ENCODE peak calls at places on chromosomes 4 and X, in four cellular contexts. X, N, O and R are unnamed samples.

GRCh38 chr4:105944535-105944934 is 49.3 kb downstream of the NPNT start:
- DNase-seq in O (no peak), N (peak; percentile 12), X (no peak), R (no peak)

GRCh38 chr4:121064482-121064881 is 7.9 kb downstream of the NDNF start:
- DNase-seq in X (no peak), N (no peak), O (no peak), R (no peak)

GRCh38 chr4:36285784-36286480 is 4.5 kb downstream of the DTHD1 start:
- DNase-seq in N (no peak), X (no peak), O (peak; percentile 93), R (no peak)

GRCh38 chrX:128906753-128907152 is 616.5 kb downstream of the SMARCA1 start:
- DNase-seq in O (no peak), X (no peak), N (no peak), R (no peak)

GRCh38 chr4:38150021-38150671 is 189.9 kb downstream of the PTTG2 start:
- DNase-seq in N (peak; percentile 86), X (no peak), O (no peak), R (no peak)

GRCh38 chr4:188018262-188018661 is 22.7 kb downstream of the ZFP42 start:
- DNase-seq in N (no peak), O (no peak), X (no peak), R (no peak)

GRCh38 chr4:78707793-78708192 is 68.4 kb upstream of the BMP2K start:
- DNase-seq in X (no peak), N (no peak), O (no peak), R (no peak)

GRCh38 chr4:13559414-13559813 is 15.1 kb upstream of the NKX3-2 start:
- DNase-seq in N (peak; percentile 78), O (no peak), X (no peak), R (no peak)

GRCh38 chr4:16607241-16607640 is 291.2 kb downstream of the LDB2 start:
- DNase-seq in O (no peak), X (no peak), N (no peak), R (no peak)

GRCh38 chr4:53015681-53016080 is 153.6 kb downstream of the RASL11B start:
- DNase-seq in O (no peak), N (peak; percentile 81), X (peak; percentile 55), R (peak; percentile 3)

GRCh38 chr4:108135549-108136209 is 33.1 kb downstream of the LEF1 start:
- DNase-seq in N (no peak), O (no peak), X (peak; percentile 54), R (peak; percentile 71)

GRCh38 chr4:41839945-41840854 is 91.7 kb upstream of the PHOX2B start:
- DNase-seq in X (no peak), O (peak; percentile 39), N (no peak), R (no peak)

GRCh38 chr4:24932831-24933230 is 20.0 kb upstream of the CCDC149 start:
- DNase-seq in N (peak; percentile 38), O (no peak), X (no peak), R (no peak)

GRCh38 chr4:142194905-142195304 is 558.5 kb downstream of the IL15 start:
- DNase-seq in N (peak; percentile 16), X (no peak), O (no peak), R (no peak)

GRCh38 chr4:40962551-40963185 is 212.9 kb downstream of the NSUN7 start:
- DNase-seq in X (no peak), N (no peak), O (no peak), R (no peak)

GRCh38 chr4:186749611-186750281 is 26.1 kb upstream of the FAT1 start:
- DNase-seq in O (no peak), N (no peak), X (no peak), R (no peak)

GRCh38 chr4:37603070-37603468 is 83.1 kb downstream of the RELL1 start:
- DNase-seq in X (peak; percentile 76), O (peak; percentile 26), N (peak; percentile 61), R (peak; percentile 60)

GRCh38 chr4:150297861-150298474 is 219.7 kb downstream of the DCLK2 start:
- DNase-seq in N (peak; percentile 78), X (peak; percentile 70), O (peak; percentile 8), R (no peak)

GRCh38 chrX:8591526-8591925 is 126.9 kb downstream of the VCX3B start:
- DNase-seq in N (no peak), O (no peak), X (no peak), R (no peak)

GRCh38 chr4:126825083-126825482 is 807.7 kb upstream of the INTU start:
- DNase-seq in N (no peak), X (no peak), O (no peak), R (no peak)

GRCh38 chr4:33890841-33891240 is 2353.5 kb downstream of the ARAP2 start:
- DNase-seq in O (no peak), N (no peak), X (no peak), R (no peak)

GRCh38 chr4:133866328-133866699 is 335.3 kb downstream of the PABPC4L start:
- DNase-seq in O (no peak), X (no peak), N (peak; percentile 28), R (no peak)

GRCh38 chr4:54076673-54077072 is 12.3 kb upstream of the CHIC2 start:
- DNase-seq in N (peak; percentile 39), O (no peak), X (no peak), R (no peak)

GRCh38 chrX:56766554-56767412 is 37.7 kb downstream of the NBDY start:
- DNase-seq in N (peak; percentile 39), O (no peak), X (no peak), R (peak; percentile 6)

GRCh38 chr4:111512081-111512774 is 633.0 kb upstream of the FAM241A start:
- DNase-seq in X (no peak), O (no peak), N (peak; percentile 95), R (no peak)

DNA sequence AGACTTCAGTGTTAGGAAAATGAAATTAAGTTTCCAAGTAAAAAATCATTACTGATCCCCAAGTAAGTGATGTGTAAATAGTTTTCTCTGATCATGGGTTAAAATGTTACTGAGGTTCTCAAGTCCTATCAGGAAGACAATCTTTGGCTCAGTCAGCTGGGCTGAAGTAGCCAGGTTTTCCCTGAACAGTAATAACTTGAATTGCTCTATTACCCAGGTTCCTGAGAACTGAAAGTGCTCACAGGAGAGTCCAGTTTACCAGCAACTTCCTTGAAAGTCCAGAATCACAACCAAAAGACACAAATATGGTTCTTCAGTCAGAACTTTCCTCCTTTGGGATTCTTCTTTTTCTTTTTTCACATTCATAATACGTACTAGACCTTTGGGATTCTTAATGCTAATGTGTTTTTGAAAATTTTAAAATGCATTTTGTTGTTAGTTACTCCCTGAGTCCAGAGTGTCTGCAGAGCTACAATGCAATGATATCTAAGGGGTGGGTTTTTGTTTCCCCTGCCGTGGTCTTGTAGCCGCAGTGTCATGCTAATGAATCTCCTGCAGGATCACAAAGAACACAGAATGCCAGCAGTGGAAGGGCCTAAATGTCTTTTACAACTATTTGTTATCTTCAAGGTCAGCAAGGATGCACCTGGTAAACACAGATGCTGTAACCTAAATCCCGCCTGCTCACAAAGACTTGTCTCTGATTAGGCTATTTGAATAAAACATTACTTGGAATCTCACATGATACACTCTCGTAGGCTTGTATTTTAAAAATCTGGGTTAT is 439.8 kb upstream of the NR3C2 start:
- DNase-seq in N (no peak), X (no peak), O (no peak), R (peak; percentile 53)
- H4K20me1 ChIP-seq in N (no peaks in the 10 kb centered on the region), X (no peaks in the 10 kb centered on the region), O (no peaks in the 10 kb centered on the region), R (no peaks in the 10 kb centered on the region)

GRCh38 chr4:84753318-84753972 is 170.5 kb downstream of the CDS1 start:
- DNase-seq in X (no peak), O (no peak), N (no peak), R (no peak)

GRCh38 chr4:84751707-84752106 is 168.8 kb downstream of the CDS1 start:
- DNase-seq in N (no peak), O (no peak), X (no peak), R (no peak)

GRCh38 chr4:84750956-84751275 is 168.0 kb downstream of the CDS1 start:
- DNase-seq in N (no peak), X (no peak), O (no peak), R (no peak)

GRCh38 chr4:84750260-84750955 is 167.5 kb downstream of the CDS1 start:
- DNase-seq in O (no peak), N (peak; percentile 65), X (peak; percentile 47), R (no peak)
- TF ChIP-seq CHD1 in O (no peak), N (no peak), X (no peak), R (no peak)

GRCh38 chr4:82797591-82798081 is 960 bp downstream of the SCD5 start:
- DNase-seq in O (no peak), N (peak; percentile 34), X (no peak), R (no peak)

GRCh38 chr4:82797048-82797590 is 1.5 kb downstream of the SCD5 start:
- DNase-seq in X (no peak), N (no peak), O (no peak), R (no peak)

GRCh38 chr4:82798168-82799005 is at the start of gene SCD5:
- DNase-seq in O (no peak), N (peak; percentile 82), X (peak; percentile 59), R (no peak)

GRCh38 chr4:82801910-82802521 is 3.4 kb upstream of the SCD5 start:
- DNase-seq in N (peak; percentile 51), O (no peak), X (peak; percentile 23), R (no peak)

GRCh38 chr4:82799006-82799881 is 648 bp upstream of the SCD5 start:
- DNase-seq in X (no peak), O (no peak), N (no peak), R (no peak)
- H2AFZ ChIP-seq in X (no peak overlapping the region), O (peak overlapping the region; percentile 69), N (peak overlapping the region; percentile 89), R (no peak overlapping the region)

GRCh38 chr4:3297066-3297859 is 4.4 kb downstream of the RGS12 start:
- DNase-seq in N (no peak), O (no peak), X (no peak), R (no peak)
- H4K20me1 ChIP-seq in N (peaks cover 38% of the 10 kb centered on the region), O (no peaks in the 10 kb centered on the region), X (peaks cover 18% of the 10 kb centered on the region), R (peaks cover 16% of the 10 kb centered on the region)